ENCODE peak calls at places on chromosomes 12 and 14, in ten cellular contexts. Z is left ventricle myocardium inferior, Y is astrocyte of the cerebellum, N is Caco-2, M is cardiac muscle cell, J is AG10803, Q is lower leg skin, V is IMR-90, S is breast epithelium, X is tibial nerve. R is an unnamed sample.

GRCh38 chr12:76186507-76186906 is 102.0 kb upstream of the NAP1L1 start:
- DNase-seq in Z (no peak), Y (no peak), N (no peak), M (peak), J (no peak), Q (no peak), V (peak), S (no peak), X (no peak), R (peak)

GRCh38 chr14:59707778-59708635 is 131.4 kb upstream of the CCDC175 start:
- DNase-seq in Z (no peak), Y (no peak), N (no peak), M (peak), J (no peak), Q (no peak), V (no peak), S (no peak), X (no peak), R (no peak)

GRCh38 chr12:76216585-76217472 is 131.4 kb downstream of the BBS10 start:
- DNase-seq in Z (no peak), Y (no peak), N (no peak), M (no peak), J (no peak), Q (no peak), V (no peak), S (no peak), X (no peak), R (no peak)

GRCh38 chr14:91963465-91963864 is 16.0 kb upstream of the FBLN5 start:
- DNase-seq in Z (no peak), Y (no peak), N (no peak), M (peak), J (peak), Q (no peak), V (peak), S (no peak), X (no peak), R (peak)

GRCh38 chr12:30013051-30013450 is 229.3 kb upstream of the TMTC1 start:
- DNase-seq in Z (no peak), Y (no peak), N (peak), M (no peak), J (no peak), Q (no peak), V (no peak), S (no peak), X (no peak), R (no peak)

GRCh38 chr12:40192704-40193255 is 32.0 kb upstream of the LRRK2 start:
- DNase-seq in Z (no peak), Y (no peak), N (no peak), M (no peak), J (no peak), Q (no peak), V (no peak), S (no peak), X (no peak), R (no peak)

GRCh38 chr14:35689000-35689460 is 120.1 kb downstream of the RALGAPA1 start:
- DNase-seq in Z (no peak), Y (no peak), N (no peak), M (no peak), J (no peak), Q (no peak), V (no peak), S (no peak), X (no peak), R (no peak)

GRCh38 chr12:113261847-113262470 is 40.7 kb downstream of the TPCN1 start:
- DNase-seq in Z (no peak), Y (no peak), N (no peak), M (peak), J (no peak), Q (no peak), V (peak), S (no peak), X (no peak), R (peak)

GRCh38 chr12:3061129-3061857 is 15.9 kb upstream of the TSPAN9 start:
- DNase-seq in Z (no peak), Y (peak), N (no peak), M (no peak), J (peak), Q (no peak), V (peak), S (no peak), X (no peak), R (peak)

GRCh38 chr14:101248056-101248725 is 313.1 kb upstream of the DIO3 start:
- DNase-seq in Z (no peak), Y (no peak), N (no peak), M (no peak), J (no peak), Q (no peak), V (no peak), S (no peak), X (no peak), R (no peak)

GRCh38 chr14:66046035-66046434 is 440.1 kb upstream of the CCDC196 start:
- DNase-seq in Z (no peak), Y (no peak), N (no peak), M (peak), J (no peak), Q (no peak), V (no peak), S (no peak), X (no peak), R (no peak)

GRCh38 chr12:95218164-95218851 is 701 bp downstream of the VEZT start:
- DNase-seq in Z (no peak), Y (peak), N (no peak), M (peak), J (peak), Q (peak), V (peak), S (no peak), X (peak), R (no peak)

GRCh38 chr12:14554281-14555008 is 13.2 kb downstream of the PLBD1 start:
- DNase-seq in Z (peak), Y (no peak), N (no peak), M (peak), J (peak), Q (peak), V (no peak), S (peak), X (peak), R (peak)

GRCh38 chr12:128534906-128535305 is 267.9 kb downstream of the TMEM132C start:
- DNase-seq in Z (no peak), Y (no peak), N (no peak), M (no peak), J (no peak), Q (no peak), V (no peak), S (no peak), X (no peak), R (no peak)

GRCh38 chr14:77882631-77883030 is 82.7 kb downstream of the ADCK1 start:
- DNase-seq in Z (no peak), Y (no peak), N (no peak), M (peak), J (peak), Q (peak), V (no peak), S (no peak), X (peak), R (peak)

GRCh38 chr12:111447571-111448265 is 42.0 kb downstream of the SH2B3 start:
- DNase-seq in Z (no peak), Y (no peak), N (no peak), M (no peak), J (no peak), Q (peak), V (no peak), S (no peak), X (no peak), R (no peak)

GRCh38 chr14:60777856-60778578 is 43.5 kb downstream of the MNAT1 start:
- DNase-seq in Z (no peak), Y (peak), N (no peak), M (peak), J (peak), Q (no peak), V (peak), S (no peak), X (no peak), R (peak)

GRCh38 chr12:105477873-105478272 is 147.4 kb downstream of the C12orf75 start:
- DNase-seq in Z (no peak), Y (no peak), N (no peak), M (no peak), J (no peak), Q (no peak), V (no peak), S (no peak), X (no peak), R (no peak)

GRCh38 chr14:20658246-20658645 is 16.8 kb upstream of the OR6S1 start:
- DNase-seq in Z (no peak), Y (no peak), N (no peak), M (no peak), J (no peak), Q (no peak), V (no peak), S (no peak), X (no peak), R (no peak)

GRCh38 chr14:60646202-60646886 is 2.9 kb downstream of the SIX1 start:
- DNase-seq in Z (no peak), Y (no peak), N (no peak), M (no peak), J (no peak), Q (no peak), V (no peak), S (no peak), X (no peak), R (no peak)

GRCh38 chr12:76549131-76549530 is 10.4 kb downstream of the OSBPL8 start:
- DNase-seq in Z (no peak), Y (no peak), N (no peak), M (no peak), J (no peak), Q (no peak), V (peak), S (no peak), X (no peak), R (no peak)

GRCh38 chr14:35220027-35220676 is 72.0 kb upstream of the PSMA6 start:
- DNase-seq in Z (no peak), Y (no peak), N (no peak), M (no peak), J (no peak), Q (no peak), V (no peak), S (no peak), X (no peak), R (no peak)

GRCh38 chr12:25553083-25553482 is at the start of gene LMNTD1:
- DNase-seq in Z (no peak), Y (peak), N (no peak), M (peak), J (peak), Q (no peak), V (peak), S (no peak), X (no peak), R (peak)

GRCh38 chr12:15171015-15171646 is 50.1 kb downstream of the RERG start:
- DNase-seq in Z (no peak), Y (no peak), N (no peak), M (no peak), J (no peak), Q (no peak), V (no peak), S (no peak), X (no peak), R (no peak)

GRCh38 chr12:72207094-72207493 is 65.1 kb upstream of the TRHDE start:
- DNase-seq in Z (no peak), Y (no peak), N (no peak), M (no peak), J (no peak), Q (no peak), V (no peak), S (no peak), X (no peak), R (peak)

GRCh38 chr12:5923043-5923605 is 21.9 kb downstream of the ANO2 start:
- DNase-seq in Z (no peak), Y (no peak), N (no peak), M (no peak), J (no peak), Q (no peak), V (no peak), S (no peak), X (no peak), R (no peak)

GRCh38 chr12:22684526-22685118 is 59.7 kb downstream of the ETNK1 start:
- DNase-seq in Z (no peak), Y (peak), N (peak), M (peak), J (peak), Q (no peak), V (peak), S (no peak), X (no peak), R (peak)

GRCh38 chr12:30748150-30748549 is 6.6 kb downstream of the CAPRIN2 start:
- DNase-seq in Z (no peak), Y (no peak), N (no peak), M (peak), J (no peak), Q (no peak), V (no peak), S (no peak), X (no peak), R (no peak)

GRCh38 chr14:72652179-72652578 is 241.7 kb downstream of the DPF3 start:
- DNase-seq in Z (no peak), Y (peak), N (no peak), M (no peak), J (no peak), Q (no peak), V (peak), S (no peak), X (no peak), R (no peak)

DNA sequence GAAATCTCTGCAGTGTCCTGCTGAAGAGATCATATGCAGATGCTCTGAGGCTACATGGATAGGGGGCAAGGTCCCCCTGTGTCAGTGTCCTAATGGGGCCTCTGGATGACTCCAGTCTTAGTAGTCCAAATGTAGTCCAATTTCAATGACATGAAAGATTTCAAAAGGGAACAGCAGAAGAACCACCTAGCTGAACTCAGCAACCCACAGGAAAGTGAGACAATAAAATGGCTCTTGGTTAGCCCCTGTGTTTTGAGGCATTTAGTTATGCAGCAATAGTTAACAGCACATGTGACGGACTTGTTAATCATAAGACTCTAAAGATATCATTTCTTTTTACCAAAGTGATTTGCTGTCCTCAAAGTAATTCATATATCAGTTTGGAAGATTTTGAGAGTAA is 22.7 kb downstream of the CCDC198 start:
- DNase-seq in Z (no peak), Y (no peak), N (no peak), M (no peak), J (no peak), Q (no peak), V (no peak), S (no peak), X (no peak), R (no peak)
- H3K4me3 ChIP-seq in Z (no peak), Y (no peak), N (no peak), M (no peak), J (no peak), Q (no peak), V (no peak), S (no peak), X (no peak), R (no peak)

GRCh38 chr12:91332305-91332704 is 149.7 kb upstream of the DCN start:
- DNase-seq in Z (no peak), Y (no peak), N (no peak), M (peak), J (no peak), Q (no peak), V (peak), S (no peak), X (no peak), R (no peak)

GRCh38 chr12:91327889-91328288 is 145.3 kb upstream of the DCN start:
- DNase-seq in Z (no peak), Y (no peak), N (no peak), M (peak), J (peak), Q (no peak), V (peak), S (no peak), X (no peak), R (peak)

GRCh38 chr12:91333966-91334365 is 151.3 kb upstream of the DCN start:
- DNase-seq in Z (no peak), Y (no peak), N (no peak), M (no peak), J (no peak), Q (no peak), V (no peak), S (no peak), X (no peak), R (no peak)

GRCh38 chr12:91327136-91327535 is 144.5 kb upstream of the DCN start:
- DNase-seq in Z (no peak), Y (no peak), N (no peak), M (peak), J (peak), Q (no peak), V (peak), S (no peak), X (no peak), R (no peak)

DNA sequence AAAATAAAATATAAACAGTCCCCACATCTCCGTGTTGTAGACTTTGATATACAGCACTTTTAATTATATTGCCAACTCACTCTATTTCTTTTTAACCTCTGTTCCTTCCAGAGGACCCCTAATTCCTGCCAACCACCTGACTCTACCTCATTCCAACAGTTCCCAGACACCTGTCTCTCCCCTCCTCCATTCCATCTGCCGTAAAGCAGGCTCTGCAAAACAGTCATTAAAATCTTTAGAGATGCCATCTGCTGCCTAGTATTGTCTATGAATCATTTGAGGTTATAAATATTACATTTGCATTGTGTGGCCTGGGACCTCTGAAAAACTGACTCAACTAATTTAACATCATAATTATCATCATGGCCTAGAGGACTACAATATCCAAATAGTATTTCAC is 148.8 kb upstream of the DCN start:
- DNase-seq in Z (no peak), Y (no peak), N (no peak), M (no peak), J (no peak), Q (no peak), V (no peak), S (no peak), X (no peak), R (no peak)
- TF ChIP-seq CTCF in Z (no peak), Y (no peak), N (no peak), M (no peak), J (no peak), Q (no peak), V (no peak), S (no peak), X (no peak), R (no peak)

GRCh38 chr14:53109688-53110041 is 43.5 kb downstream of the DDHD1 start:
- DNase-seq in Z (no peak), Y (no peak), N (no peak), M (no peak), J (no peak), Q (no peak), V (no peak), S (no peak), X (no peak), R (no peak)

GRCh38 chr14:53108292-53108937 is 44.7 kb downstream of the DDHD1 start:
- DNase-seq in Z (no peak), Y (no peak), N (no peak), M (no peak), J (no peak), Q (no peak), V (no peak), S (no peak), X (no peak), R (peak)

GRCh38 chr14:53110103-53110502 is 43.0 kb downstream of the DDHD1 start:
- DNase-seq in Z (no peak), Y (no peak), N (no peak), M (no peak), J (no peak), Q (no peak), V (no peak), S (no peak), X (no peak), R (no peak)

GRCh38 chr14:53106768-53107167 is 46.4 kb downstream of the DDHD1 start:
- DNase-seq in Z (no peak), Y (no peak), N (no peak), M (no peak), J (no peak), Q (no peak), V (no peak), S (no peak), X (no peak), R (no peak)

DNA sequence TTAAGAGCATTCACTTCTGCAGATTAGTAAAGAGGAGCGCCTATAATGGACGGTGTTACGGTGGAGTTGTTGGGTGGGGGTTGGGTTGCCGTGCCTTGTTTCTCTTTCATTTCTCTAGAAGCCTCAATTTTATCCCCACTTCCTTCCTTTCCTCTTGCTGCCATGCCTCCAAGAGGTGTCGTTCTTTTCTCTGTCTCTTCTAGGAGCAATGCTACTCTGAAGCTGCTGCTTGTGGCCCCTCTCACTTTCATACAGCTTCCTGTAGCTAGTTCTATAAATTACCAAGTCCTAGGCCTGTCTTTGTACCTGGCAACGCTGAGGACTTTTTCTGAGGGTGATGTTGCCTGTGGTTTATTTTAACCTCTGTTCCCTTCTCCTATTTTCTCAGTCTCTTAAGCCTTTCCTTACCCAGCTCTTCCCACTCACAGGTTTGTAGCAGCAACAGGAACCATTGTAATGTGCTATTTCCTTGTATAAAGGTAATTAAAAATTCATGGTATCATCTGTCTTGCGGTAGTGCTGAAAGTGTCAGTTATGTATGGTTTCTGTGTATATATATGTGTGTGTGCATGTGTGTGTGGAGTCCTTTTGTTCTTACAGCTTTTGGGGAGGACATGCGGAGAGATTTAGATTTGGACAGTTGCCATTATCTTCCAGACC is 44.0 kb downstream of the DDHD1 start:
- DNase-seq in Z (no peak), Y (no peak), N (no peak), M (no peak), J (peak), Q (no peak), V (no peak), S (no peak), X (no peak), R (peak)
- H3K4me3 ChIP-seq in Z (peak), Y (no peak), N (no peak), M (no peak), J (peak), Q (no peak), V (no peak), S (no peak), X (peak), R (peak)

GRCh38 chr12:132523576-132524331 is 33.8 kb downstream of the FBRSL1 start:
- DNase-seq in Z (peak), Y (no peak), N (peak), M (peak), J (peak), Q (peak), V (peak), S (peak), X (peak), R (peak)

GRCh38 chr12:132521726-132522292 is 31.9 kb downstream of the FBRSL1 start:
- DNase-seq in Z (no peak), Y (no peak), N (no peak), M (no peak), J (no peak), Q (no peak), V (no peak), S (no peak), X (no peak), R (no peak)

GRCh38 chr12:132521200-132521580 is 31.2 kb downstream of the FBRSL1 start:
- DNase-seq in Z (no peak), Y (no peak), N (no peak), M (no peak), J (no peak), Q (no peak), V (no peak), S (no peak), X (no peak), R (no peak)

GRCh38 chr12:132524405-132524804 is 34.5 kb downstream of the FBRSL1 start:
- DNase-seq in Z (no peak), Y (no peak), N (peak), M (no peak), J (peak), Q (peak), V (peak), S (peak), X (no peak), R (peak)

DNA sequence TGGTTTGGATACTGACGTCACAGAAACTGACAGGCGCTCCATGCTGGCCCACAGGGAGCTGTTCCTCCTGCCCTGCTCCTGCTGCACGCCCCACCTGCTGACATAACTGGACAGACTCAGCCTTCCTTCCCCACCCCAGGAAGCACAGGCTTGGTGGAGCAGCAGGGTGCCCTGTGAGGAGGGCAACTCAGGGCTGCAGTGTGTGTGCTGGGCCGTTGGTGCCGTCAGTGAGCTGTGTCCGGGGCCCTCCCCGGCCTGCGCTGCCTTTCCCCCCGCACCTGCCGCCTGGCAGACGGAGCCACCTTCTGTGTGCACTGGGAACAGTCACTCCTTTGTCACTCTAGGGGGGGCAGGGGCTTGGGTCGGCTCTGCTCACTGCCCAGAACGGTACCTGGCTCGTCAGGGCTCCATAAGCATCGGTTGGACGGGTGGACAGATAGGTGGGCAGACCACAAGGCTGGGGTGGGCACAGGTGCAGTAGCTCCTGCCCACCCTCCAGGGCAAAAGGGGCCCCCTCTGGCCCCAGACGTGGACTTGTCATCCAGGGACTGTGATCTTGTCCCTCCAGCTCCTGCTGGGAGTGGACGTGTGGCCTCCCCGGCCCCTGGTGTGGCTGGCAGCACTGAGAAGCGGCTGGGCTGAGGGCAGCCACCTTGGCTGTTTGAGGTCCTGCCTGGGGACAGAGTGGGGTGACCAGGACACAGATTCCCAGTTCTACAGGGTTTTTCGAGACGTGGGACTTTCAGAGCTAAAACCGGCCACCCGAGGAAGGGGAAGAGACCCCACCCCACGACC is 32.8 kb downstream of the FBRSL1 start:
- DNase-seq in Z (no peak), Y (no peak), N (no peak), M (no peak), J (no peak), Q (no peak), V (no peak), S (no peak), X (no peak), R (no peak)
- TF ChIP-seq CTCF in Z (no peak), Y (no peak), N (no peak), M (no peak), J (no peak), Q (no peak), V (no peak), S (no peak), X (no peak), R (no peak)

R was measured in fibroblast of villous mesenchyme.